ENCODE peak calls at places on chromosomes 3 and 15, in ten cellular contexts. One of them, this sample, is unnamed.

GRCh38 chr15:31070867-31071266 is 30.7 kb downstream of the TRPM1 start:
- DNase-seq in HFFc6: no peak
- DNase-seq in AG09309: no peak
- DNase-seq in cardiac fibroblast: no peak
- DNase-seq in dorsolateral prefrontal cortex: no peak
- DNase-seq in keratinocyte: no peak
- DNase-seq in right atrium auricular region: peak; percentile 49
- DNase-seq in BE2C: no peak
- DNase-seq in brain microvascular endothelial cell: no peak
- DNase-seq in uterus: no peak
- DNase-seq in this sample: no peak

GRCh38 chr3:163971861-163972260 is 1106.4 kb downstream of the SI start:
- DNase-seq in brain microvascular endothelial cell: no peak
- DNase-seq in BE2C: no peak
- DNase-seq in right atrium auricular region: no peak
- DNase-seq in dorsolateral prefrontal cortex: no peak
- DNase-seq in HFFc6: no peak
- DNase-seq in cardiac fibroblast: peak; percentile 1
- DNase-seq in keratinocyte: no peak
- DNase-seq in AG09309: no peak
- DNase-seq in uterus: no peak
- DNase-seq in this sample: no peak

GRCh38 chr15:72116680-72117447 is 1.1 kb downstream of the MYO9A start:
- DNase-seq in right atrium auricular region: peak; percentile 62
- DNase-seq in AG09309: no peak
- DNase-seq in HFFc6: no peak
- DNase-seq in cardiac fibroblast: peak; percentile 38
- DNase-seq in dorsolateral prefrontal cortex: peak; percentile 35
- DNase-seq in BE2C: peak; percentile 37
- DNase-seq in uterus: peak; percentile 46
- DNase-seq in keratinocyte: no peak
- DNase-seq in brain microvascular endothelial cell: peak; percentile 28
- DNase-seq in this sample: no peak

GRCh38 chr15:62392411-62392810 is 227.3 kb upstream of the C2CD4B start:
- DNase-seq in BE2C: peak; percentile 32
- DNase-seq in uterus: no peak
- DNase-seq in HFFc6: peak; percentile 31
- DNase-seq in cardiac fibroblast: peak; percentile 35
- DNase-seq in brain microvascular endothelial cell: peak; percentile 14
- DNase-seq in right atrium auricular region: peak; percentile 61
- DNase-seq in dorsolateral prefrontal cortex: no peak
- DNase-seq in AG09309: no peak
- DNase-seq in keratinocyte: no peak
- DNase-seq in this sample: peak; percentile 24

GRCh38 chr15:28184166-28184565 is 85.1 kb upstream of the OCA2 start:
- DNase-seq in keratinocyte: no peak
- DNase-seq in AG09309: no peak
- DNase-seq in uterus: no peak
- DNase-seq in cardiac fibroblast: peak; percentile 17
- DNase-seq in dorsolateral prefrontal cortex: no peak
- DNase-seq in HFFc6: no peak
- DNase-seq in brain microvascular endothelial cell: no peak
- DNase-seq in right atrium auricular region: no peak
- DNase-seq in BE2C: no peak
- DNase-seq in this sample: no peak

GRCh38 chr3:161682715-161683114 is 186.1 kb downstream of the OTOL1 start:
- DNase-seq in keratinocyte: no peak
- DNase-seq in HFFc6: no peak
- DNase-seq in brain microvascular endothelial cell: no peak
- DNase-seq in uterus: no peak
- DNase-seq in right atrium auricular region: no peak
- DNase-seq in AG09309: no peak
- DNase-seq in dorsolateral prefrontal cortex: no peak
- DNase-seq in cardiac fibroblast: no peak
- DNase-seq in BE2C: no peak
- DNase-seq in this sample: no peak

GRCh38 chr15:96355561-96356129 is 25.1 kb downstream of the NR2F2 start:
- DNase-seq in BE2C: no peak
- DNase-seq in brain microvascular endothelial cell: no peak
- DNase-seq in right atrium auricular region: no peak
- DNase-seq in uterus: no peak
- DNase-seq in keratinocyte: no peak
- DNase-seq in HFFc6: no peak
- DNase-seq in cardiac fibroblast: no peak
- DNase-seq in dorsolateral prefrontal cortex: no peak
- DNase-seq in AG09309: no peak
- DNase-seq in this sample: no peak

GRCh38 chr15:73291441-73291840 is 77.3 kb downstream of the HCN4 start:
- DNase-seq in brain microvascular endothelial cell: no peak
- DNase-seq in HFFc6: no peak
- DNase-seq in uterus: no peak
- DNase-seq in AG09309: no peak
- DNase-seq in dorsolateral prefrontal cortex: no peak
- DNase-seq in BE2C: no peak
- DNase-seq in cardiac fibroblast: no peak
- DNase-seq in keratinocyte: no peak
- DNase-seq in right atrium auricular region: no peak
- DNase-seq in this sample: no peak

GRCh38 chr3:11001020-11001657 is 8.6 kb downstream of the SLC6A1 start:
- DNase-seq in keratinocyte: no peak
- DNase-seq in right atrium auricular region: no peak
- DNase-seq in HFFc6: no peak
- DNase-seq in BE2C: no peak
- DNase-seq in dorsolateral prefrontal cortex: peak; percentile 76
- DNase-seq in cardiac fibroblast: peak; percentile 6
- DNase-seq in brain microvascular endothelial cell: no peak
- DNase-seq in AG09309: no peak
- DNase-seq in uterus: no peak
- DNase-seq in this sample: no peak

GRCh38 chr15:32717290-32718081 is at the start of gene GREM1:
- DNase-seq in cardiac fibroblast: peak; percentile 69
- DNase-seq in brain microvascular endothelial cell: peak; percentile 48
- DNase-seq in HFFc6: peak; percentile 60
- DNase-seq in dorsolateral prefrontal cortex: no peak
- DNase-seq in right atrium auricular region: no peak
- DNase-seq in keratinocyte: no peak
- DNase-seq in AG09309: no peak
- DNase-seq in uterus: no peak
- DNase-seq in BE2C: no peak
- DNase-seq in this sample: peak; percentile 42

GRCh38 chr15:75718326-75718725 is 5.7 kb upstream of the CSPG4 start:
- DNase-seq in uterus: peak; percentile 73
- DNase-seq in HFFc6: peak; percentile 89
- DNase-seq in keratinocyte: no peak
- DNase-seq in brain microvascular endothelial cell: peak; percentile 50
- DNase-seq in BE2C: peak; percentile 46
- DNase-seq in dorsolateral prefrontal cortex: no peak
- DNase-seq in right atrium auricular region: no peak
- DNase-seq in AG09309: no peak
- DNase-seq in cardiac fibroblast: peak; percentile 52
- DNase-seq in this sample: no peak

GRCh38 chr3:148790841-148791240 is 36.8 kb upstream of the CPB1 start:
- DNase-seq in keratinocyte: no peak
- DNase-seq in right atrium auricular region: no peak
- DNase-seq in AG09309: no peak
- DNase-seq in dorsolateral prefrontal cortex: peak; percentile 55
- DNase-seq in cardiac fibroblast: peak; percentile 49
- DNase-seq in brain microvascular endothelial cell: no peak
- DNase-seq in uterus: no peak
- DNase-seq in BE2C: no peak
- DNase-seq in HFFc6: no peak
- DNase-seq in this sample: no peak

GRCh38 chr3:30966896-30967295 is 72.4 kb upstream of the GADL1 start:
- DNase-seq in AG09309: no peak
- DNase-seq in brain microvascular endothelial cell: no peak
- DNase-seq in uterus: no peak
- DNase-seq in HFFc6: no peak
- DNase-seq in right atrium auricular region: no peak
- DNase-seq in dorsolateral prefrontal cortex: no peak
- DNase-seq in cardiac fibroblast: no peak
- DNase-seq in keratinocyte: no peak
- DNase-seq in BE2C: no peak
- DNase-seq in this sample: no peak

GRCh38 chr3:30972449-30972848 is 78.0 kb upstream of the GADL1 start:
- DNase-seq in right atrium auricular region: no peak
- DNase-seq in AG09309: no peak
- DNase-seq in HFFc6: no peak
- DNase-seq in BE2C: no peak
- DNase-seq in keratinocyte: no peak
- DNase-seq in uterus: no peak
- DNase-seq in cardiac fibroblast: no peak
- DNase-seq in brain microvascular endothelial cell: no peak
- DNase-seq in dorsolateral prefrontal cortex: no peak
- DNase-seq in this sample: no peak

GRCh38 chr3:30964612-30965011 is 70.2 kb upstream of the GADL1 start:
- DNase-seq in BE2C: no peak
- DNase-seq in brain microvascular endothelial cell: no peak
- DNase-seq in dorsolateral prefrontal cortex: no peak
- DNase-seq in HFFc6: no peak
- DNase-seq in AG09309: no peak
- DNase-seq in keratinocyte: peak; percentile 90
- DNase-seq in right atrium auricular region: no peak
- DNase-seq in uterus: no peak
- DNase-seq in cardiac fibroblast: no peak
- DNase-seq in this sample: no peak

DNA sequence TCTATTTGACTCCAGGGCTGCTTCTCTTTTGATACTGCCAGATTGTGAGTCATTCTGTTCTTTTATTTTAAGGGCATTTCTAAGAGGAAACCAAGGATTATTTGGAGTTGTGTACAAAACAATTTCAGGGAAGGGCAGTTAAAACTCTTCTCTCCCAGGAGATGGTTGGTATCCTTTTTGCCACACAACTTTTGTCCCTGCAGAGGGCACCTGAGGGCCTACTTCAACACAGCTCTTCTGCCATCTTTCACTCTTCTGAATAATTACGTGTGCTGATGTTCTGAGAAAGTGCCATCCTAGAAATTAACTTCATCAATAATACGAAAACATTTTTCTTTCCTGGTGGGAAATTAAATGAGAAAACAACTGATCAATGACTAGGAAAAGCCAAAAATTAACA is 75.7 kb upstream of the GADL1 start:
- DNase-seq in dorsolateral prefrontal cortex: no peak
- DNase-seq in BE2C: no peak
- DNase-seq in keratinocyte: no peak
- DNase-seq in cardiac fibroblast: peak; percentile 27
- DNase-seq in AG09309: no peak
- DNase-seq in right atrium auricular region: no peak
- DNase-seq in brain microvascular endothelial cell: no peak
- DNase-seq in HFFc6: peak; percentile 4
- DNase-seq in uterus: no peak
- DNase-seq in this sample: no peak
- TF ChIP-seq CTCF in dorsolateral prefrontal cortex: no peak
- TF ChIP-seq CTCF in BE2C: no peak
- TF ChIP-seq CTCF in keratinocyte: peak; percentile 35
- TF ChIP-seq CTCF in cardiac fibroblast: peak; percentile 27
- TF ChIP-seq CTCF in AG09309: peak; percentile 35
- TF ChIP-seq CTCF in right atrium auricular region: no peak
- TF ChIP-seq CTCF in brain microvascular endothelial cell: peak; percentile 52
- TF ChIP-seq CTCF in HFFc6: peak; percentile 60
- TF ChIP-seq CTCF in uterus: no peak
- TF ChIP-seq CTCF in this sample: no peak

DNA sequence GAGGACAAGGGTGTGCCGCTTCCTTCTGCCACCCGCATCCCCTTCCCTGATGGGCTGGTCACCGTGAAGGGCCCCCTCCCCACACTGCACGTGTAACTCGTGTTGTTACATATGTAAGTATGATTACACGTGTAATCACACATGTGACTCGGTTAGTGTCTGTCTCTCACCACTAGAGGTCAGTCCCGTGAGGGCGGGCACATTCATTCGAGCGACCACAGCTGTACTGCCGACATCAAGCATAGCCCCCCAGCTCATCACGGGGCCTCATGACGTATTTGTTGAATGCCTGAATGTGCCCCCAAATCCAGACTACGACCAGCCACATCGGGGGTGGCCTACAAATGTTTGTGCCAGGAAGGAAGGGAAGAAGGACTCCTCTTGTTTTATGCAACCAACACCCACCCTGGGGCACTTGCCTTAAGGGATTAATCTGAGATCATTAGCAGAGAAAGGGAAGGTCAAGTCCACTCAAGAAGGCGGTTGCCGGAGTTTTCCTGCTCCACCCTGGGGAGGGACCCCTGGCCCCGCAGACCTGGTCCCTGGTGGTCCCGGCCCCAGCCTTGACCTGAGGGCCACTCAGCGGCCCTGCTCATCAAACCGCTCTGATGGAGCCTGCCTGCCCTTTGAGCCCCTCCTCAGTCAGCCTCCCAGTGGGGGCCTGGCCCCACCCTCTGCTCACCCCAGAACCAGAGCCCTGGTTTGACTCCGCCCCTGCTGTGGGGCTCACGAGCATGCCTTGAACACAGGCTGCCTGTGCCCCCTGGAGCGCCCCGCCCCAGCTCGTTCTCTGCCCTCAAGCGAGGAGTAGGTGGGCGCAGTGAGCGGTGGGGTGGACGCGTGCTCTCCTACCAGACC is 52.8 kb downstream of the RGMA start:
- DNase-seq in keratinocyte: no peak
- DNase-seq in right atrium auricular region: no peak
- DNase-seq in cardiac fibroblast: peak; percentile 39
- DNase-seq in brain microvascular endothelial cell: no peak
- DNase-seq in AG09309: no peak
- DNase-seq in BE2C: peak; percentile 65
- DNase-seq in dorsolateral prefrontal cortex: peak; percentile 28
- DNase-seq in uterus: no peak
- DNase-seq in HFFc6: no peak
- DNase-seq in this sample: peak; percentile 59
- TF ChIP-seq CTCF in keratinocyte: peak; percentile 44
- TF ChIP-seq CTCF in right atrium auricular region: peak; percentile 63
- TF ChIP-seq CTCF in cardiac fibroblast: peak; percentile 59
- TF ChIP-seq CTCF in brain microvascular endothelial cell: peak; percentile 74
- TF ChIP-seq CTCF in AG09309: peak; percentile 45
- TF ChIP-seq CTCF in BE2C: peak; percentile 74
- TF ChIP-seq CTCF in dorsolateral prefrontal cortex: peak; percentile 41
- TF ChIP-seq CTCF in uterus: peak; percentile 39
- TF ChIP-seq CTCF in HFFc6: peak; percentile 65
- TF ChIP-seq CTCF in this sample: peak; percentile 54

GRCh38 chr15:89496155-89497098 is at the start of gene RHCG:
- DNase-seq in uterus: no peak
- DNase-seq in HFFc6: no peak
- DNase-seq in right atrium auricular region: no peak
- DNase-seq in brain microvascular endothelial cell: peak; percentile 41
- DNase-seq in AG09309: no peak
- DNase-seq in dorsolateral prefrontal cortex: no peak
- DNase-seq in BE2C: peak; percentile 70
- DNase-seq in keratinocyte: no peak
- DNase-seq in cardiac fibroblast: peak; percentile 58
- DNase-seq in this sample: peak; percentile 59
- TF ChIP-seq CTCF in uterus: no peak
- TF ChIP-seq CTCF in HFFc6: peak; percentile 50
- TF ChIP-seq CTCF in right atrium auricular region: peak; percentile 44
- TF ChIP-seq CTCF in brain microvascular endothelial cell: peak; percentile 68
- TF ChIP-seq CTCF in AG09309: peak; percentile 19
- TF ChIP-seq CTCF in dorsolateral prefrontal cortex: peak; percentile 17
- TF ChIP-seq CTCF in BE2C: peak; percentile 67
- TF ChIP-seq CTCF in keratinocyte: peak; percentile 47
- TF ChIP-seq CTCF in cardiac fibroblast: peak; percentile 37
- TF ChIP-seq CTCF in this sample: peak; percentile 43

DNA sequence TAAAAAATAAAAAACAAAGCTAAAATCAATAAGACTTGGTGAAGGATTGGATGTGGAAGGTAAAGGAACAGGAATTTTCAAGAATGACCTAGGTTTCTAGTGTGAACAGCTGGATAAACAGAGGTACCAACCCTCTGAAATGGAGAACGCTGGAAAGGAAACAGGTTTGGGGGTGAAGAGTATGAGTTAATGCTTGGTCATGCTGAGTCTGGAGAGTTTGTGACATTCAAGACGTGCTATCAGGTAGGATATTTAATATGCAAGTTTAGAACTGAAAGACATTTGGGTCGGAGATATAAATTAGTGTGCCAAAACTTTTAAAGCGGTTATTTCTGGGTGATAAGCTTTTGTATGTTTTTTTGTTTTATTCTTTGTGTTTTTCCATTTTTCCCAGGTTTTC is 11.4 kb upstream of the KLHL6 start:
- DNase-seq in uterus: no peak
- DNase-seq in HFFc6: no peak
- DNase-seq in AG09309: no peak
- DNase-seq in keratinocyte: no peak
- DNase-seq in dorsolateral prefrontal cortex: no peak
- DNase-seq in brain microvascular endothelial cell: no peak
- DNase-seq in cardiac fibroblast: no peak
- DNase-seq in BE2C: no peak
- DNase-seq in right atrium auricular region: no peak
- DNase-seq in this sample: no peak
- TF ChIP-seq CTCF in uterus: no peak
- TF ChIP-seq CTCF in HFFc6: no peak
- TF ChIP-seq CTCF in AG09309: no peak
- TF ChIP-seq CTCF in keratinocyte: no peak
- TF ChIP-seq CTCF in dorsolateral prefrontal cortex: no peak
- TF ChIP-seq CTCF in brain microvascular endothelial cell: no peak
- TF ChIP-seq CTCF in cardiac fibroblast: no peak
- TF ChIP-seq CTCF in BE2C: no peak
- TF ChIP-seq CTCF in right atrium auricular region: no peak
- TF ChIP-seq CTCF in this sample: no peak